ENCODE peak calls at places on chromosome 5, in six cellular contexts. R is cardiac muscle cell; D is stimulated activated CD4-positive, alpha-beta T cell treated with anti-CD3 and anti-CD28 coated beads, Interleukin-4, amount 100 ng/mL, for 48 hours; B is GM13976; N is activated gamma-delta T cell treated with Interleukin-2 at 50 U/mL for 16 hours; K is natural killer cell treated with Interleukin-12 subunit alpha and Interleukin-12 subunit beta and Interleukin-15 and Interleukin-18, amount 100 ng/mL, for 72 hours. J is an unnamed sample.

GRCh38 chr5:134877159-134877558 is 3.0 kb downstream of the TXNDC15 start:
- DNase-seq in R (no peak), D (no peak), B (peak), N (no peak), K (no peak), J (no peak)

GRCh38 chr5:130055572-130055971 is 151.3 kb downstream of the CHSY3 start:
- DNase-seq in R (no peak), D (no peak), B (no peak), N (no peak), K (no peak), J (no peak)

GRCh38 chr5:32531885-32532520 is 53.4 kb upstream of the SUB1 start:
- DNase-seq in R (peak), D (peak), B (peak), N (peak), K (no peak), J (peak)

GRCh38 chr5:148988328-148988727 is 74.5 kb downstream of the SH3TC2 start:
- DNase-seq in R (no peak), D (no peak), B (no peak), N (no peak), K (no peak), J (no peak)

GRCh38 chr5:1357946-1358725 is 13.2 kb upstream of the CLPTM1L start:
- DNase-seq in R (no peak), D (no peak), B (no peak), N (no peak), K (no peak), J (no peak)

GRCh38 chr5:14745753-14746152 is 81.2 kb downstream of the OTULIN start:
- DNase-seq in R (no peak), D (no peak), B (no peak), N (peak), K (peak), J (peak)

GRCh38 chr5:165086424-165086823 is 1581.0 kb downstream of the MAT2B start:
- DNase-seq in R (no peak), D (no peak), B (no peak), N (no peak), K (no peak), J (no peak)

GRCh38 chr5:159911349-159911748 is 4.9 kb upstream of the ADRA1B start:
- DNase-seq in R (no peak), D (no peak), B (no peak), N (no peak), K (no peak), J (no peak)

GRCh38 chr5:39218482-39219381 is 631 bp downstream of the FYB1 start:
- DNase-seq in R (peak), D (no peak), B (no peak), N (no peak), K (no peak), J (no peak)

GRCh38 chr5:13510616-13511015 is 433.9 kb downstream of the DNAH5 start:
- DNase-seq in R (no peak), D (no peak), B (no peak), N (no peak), K (no peak), J (no peak)